ENCODE peak calls at places on chromosomes 13 and 19, in seven cellular contexts. One of them, this sample, is unnamed.

GRCh38 chr13:43831088-43831487 is 44.3 kb upstream of the ENOX1 start:
- DNase-seq in tibial nerve: no peak
- DNase-seq in lung: no peak
- DNase-seq in AG04449: no peak
- DNase-seq in PC-9: no peak
- DNase-seq in bronchial epithelial cell: no peak
- DNase-seq in fibroblast of lung: peak; percentile 55
- DNase-seq in this sample: peak; percentile 69

GRCh38 chr13:98930014-98930625 is 47.7 kb downstream of the DOCK9 start:
- DNase-seq in tibial nerve: no peak
- DNase-seq in lung: no peak
- DNase-seq in AG04449: no peak
- DNase-seq in PC-9: no peak
- DNase-seq in bronchial epithelial cell: no peak
- DNase-seq in fibroblast of lung: no peak
- DNase-seq in this sample: peak; percentile 64

GRCh38 chr13:112973577-112973951 is 4.5 kb downstream of the MCF2L start:
- DNase-seq in tibial nerve: no peak
- DNase-seq in lung: no peak
- DNase-seq in AG04449: no peak
- DNase-seq in PC-9: no peak
- DNase-seq in bronchial epithelial cell: no peak
- DNase-seq in fibroblast of lung: no peak
- DNase-seq in this sample: no peak

GRCh38 chr13:73310366-73310765 is 251.6 kb downstream of the KLF5 start:
- DNase-seq in tibial nerve: no peak
- DNase-seq in lung: no peak
- DNase-seq in AG04449: no peak
- DNase-seq in PC-9: no peak
- DNase-seq in bronchial epithelial cell: no peak
- DNase-seq in fibroblast of lung: no peak
- DNase-seq in this sample: no peak

GRCh38 chr13:46569471-46569870 is 16.5 kb downstream of the LRCH1 start:
- DNase-seq in tibial nerve: no peak
- DNase-seq in lung: no peak
- DNase-seq in AG04449: no peak
- DNase-seq in PC-9: no peak
- DNase-seq in bronchial epithelial cell: no peak
- DNase-seq in fibroblast of lung: no peak
- DNase-seq in this sample: no peak

GRCh38 chr19:32351807-32352630 is 6.6 kb downstream of the ZNF507 start:
- DNase-seq in tibial nerve: no peak
- DNase-seq in lung: no peak
- DNase-seq in AG04449: no peak
- DNase-seq in PC-9: no peak
- DNase-seq in bronchial epithelial cell: peak; percentile 34
- DNase-seq in fibroblast of lung: peak; percentile 72
- DNase-seq in this sample: no peak

GRCh38 chr19:11737964-11738745 is 591 bp downstream of the ZNF823 start:
- DNase-seq in tibial nerve: peak; percentile 32
- DNase-seq in lung: peak; percentile 70
- DNase-seq in AG04449: no peak
- DNase-seq in PC-9: peak; percentile 63
- DNase-seq in bronchial epithelial cell: no peak
- DNase-seq in fibroblast of lung: peak; percentile 12
- DNase-seq in this sample: no peak

GRCh38 chr13:91817250-91817649 is 418.8 kb downstream of the GPC5 start:
- DNase-seq in tibial nerve: no peak
- DNase-seq in lung: no peak
- DNase-seq in AG04449: no peak
- DNase-seq in PC-9: no peak
- DNase-seq in bronchial epithelial cell: no peak
- DNase-seq in fibroblast of lung: peak; percentile 66
- DNase-seq in this sample: no peak

GRCh38 chr19:3269972-3270667 is 45.7 kb downstream of the CELF5 start:
- DNase-seq in tibial nerve: no peak
- DNase-seq in lung: no peak
- DNase-seq in AG04449: no peak
- DNase-seq in PC-9: no peak
- DNase-seq in bronchial epithelial cell: no peak
- DNase-seq in fibroblast of lung: no peak
- DNase-seq in this sample: no peak

GRCh38 chr13:99528547-99528946 is 27.3 kb downstream of the TM9SF2 start:
- DNase-seq in tibial nerve: no peak
- DNase-seq in lung: no peak
- DNase-seq in AG04449: no peak
- DNase-seq in PC-9: no peak
- DNase-seq in bronchial epithelial cell: no peak
- DNase-seq in fibroblast of lung: peak; percentile 13
- DNase-seq in this sample: no peak

GRCh38 chr13:25840261-25840660 is 211.6 kb downstream of the SHISA2 start:
- DNase-seq in tibial nerve: no peak
- DNase-seq in lung: no peak
- DNase-seq in AG04449: no peak
- DNase-seq in PC-9: no peak
- DNase-seq in bronchial epithelial cell: peak; percentile 25
- DNase-seq in fibroblast of lung: no peak
- DNase-seq in this sample: no peak

GRCh38 chr19:28737021-28737525 is 475.9 kb downstream of the UQCRFS1 start:
- DNase-seq in tibial nerve: no peak
- DNase-seq in lung: no peak
- DNase-seq in AG04449: peak; percentile 3
- DNase-seq in PC-9: no peak
- DNase-seq in bronchial epithelial cell: peak; percentile 1
- DNase-seq in fibroblast of lung: peak; percentile 65
- DNase-seq in this sample: peak; percentile 14

GRCh38 chr19:41872775-41873647 is 4.1 kb upstream of the CD79A start:
- DNase-seq in tibial nerve: no peak
- DNase-seq in lung: peak; percentile 86
- DNase-seq in AG04449: no peak
- DNase-seq in PC-9: peak; percentile 84
- DNase-seq in bronchial epithelial cell: peak; percentile 72
- DNase-seq in fibroblast of lung: peak; percentile 58
- DNase-seq in this sample: no peak

GRCh38 chr13:65063753-65064152 is 2166.4 kb downstream of the PCDH9 start:
- DNase-seq in tibial nerve: no peak
- DNase-seq in lung: no peak
- DNase-seq in AG04449: peak; percentile 31
- DNase-seq in PC-9: no peak
- DNase-seq in bronchial epithelial cell: no peak
- DNase-seq in fibroblast of lung: peak; percentile 87
- DNase-seq in this sample: peak; percentile 66

GRCh38 chr19:5892772-5893275 is 10.8 kb downstream of the NDUFA11 start:
- DNase-seq in tibial nerve: no peak
- DNase-seq in lung: no peak
- DNase-seq in AG04449: no peak
- DNase-seq in PC-9: no peak
- DNase-seq in bronchial epithelial cell: no peak
- DNase-seq in fibroblast of lung: no peak
- DNase-seq in this sample: no peak

GRCh38 chr19:13781547-13781946 is 7.3 kb downstream of the C19orf53 start:
- DNase-seq in tibial nerve: peak; percentile 61
- DNase-seq in lung: peak; percentile 75
- DNase-seq in AG04449: no peak
- DNase-seq in PC-9: peak; percentile 65
- DNase-seq in bronchial epithelial cell: peak; percentile 72
- DNase-seq in fibroblast of lung: peak; percentile 75
- DNase-seq in this sample: peak; percentile 57

GRCh38 chr19:5669212-5669611 is 11.1 kb downstream of the MICOS13 start:
- DNase-seq in tibial nerve: no peak
- DNase-seq in lung: no peak
- DNase-seq in AG04449: no peak
- DNase-seq in PC-9: no peak
- DNase-seq in bronchial epithelial cell: no peak
- DNase-seq in fibroblast of lung: no peak
- DNase-seq in this sample: no peak

GRCh38 chr13:77207943-77208342 is 119.0 kb downstream of the MYCBP2 start:
- DNase-seq in tibial nerve: no peak
- DNase-seq in lung: no peak
- DNase-seq in AG04449: peak; percentile 37
- DNase-seq in PC-9: no peak
- DNase-seq in bronchial epithelial cell: peak; percentile 81
- DNase-seq in fibroblast of lung: peak; percentile 79
- DNase-seq in this sample: peak; percentile 35

GRCh38 chr19:33905473-33905936 is 108.8 kb downstream of the KCTD15 start:
- DNase-seq in tibial nerve: no peak
- DNase-seq in lung: no peak
- DNase-seq in AG04449: no peak
- DNase-seq in PC-9: no peak
- DNase-seq in bronchial epithelial cell: no peak
- DNase-seq in fibroblast of lung: no peak
- DNase-seq in this sample: no peak

GRCh38 chr19:28330831-28331230 is 882.1 kb downstream of the UQCRFS1 start:
- DNase-seq in tibial nerve: no peak
- DNase-seq in lung: no peak
- DNase-seq in AG04449: no peak
- DNase-seq in PC-9: no peak
- DNase-seq in bronchial epithelial cell: no peak
- DNase-seq in fibroblast of lung: no peak
- DNase-seq in this sample: no peak

DNA sequence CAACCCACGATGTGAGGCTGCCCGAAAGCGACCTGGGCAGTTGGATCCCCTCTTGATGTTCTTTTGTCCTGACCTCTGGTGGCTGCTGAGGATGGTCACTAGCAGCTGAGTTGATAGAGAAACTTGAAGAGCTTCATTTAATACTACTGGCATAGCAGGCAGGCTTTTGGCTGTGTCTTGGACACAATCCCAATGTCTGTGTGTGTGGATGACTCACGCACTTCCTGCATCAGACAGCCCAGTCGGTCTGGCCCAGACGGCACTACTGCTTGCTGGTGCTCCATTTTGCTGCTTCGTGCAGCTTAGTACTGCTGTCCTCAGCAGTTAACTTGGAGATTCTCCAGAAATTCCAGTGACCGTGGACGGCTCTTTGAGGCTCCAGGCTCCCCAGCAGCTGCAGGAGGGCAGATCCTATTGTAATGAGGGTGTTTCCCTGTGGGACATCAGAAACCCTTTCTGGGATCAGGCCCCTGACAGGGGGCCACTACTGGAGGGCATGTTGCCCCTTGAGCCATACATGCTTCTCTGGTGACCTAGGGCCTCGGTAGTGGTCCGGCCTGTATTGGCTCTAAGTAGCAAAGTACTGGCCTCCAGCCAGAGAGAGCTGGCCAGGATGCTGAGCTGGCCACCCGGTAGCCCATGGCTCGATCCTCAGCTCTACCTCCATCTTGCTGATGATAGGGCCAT is 4.5 kb downstream of the FPR3 start:
- DNase-seq in tibial nerve: peak; percentile 37
- DNase-seq in lung: peak; percentile 72
- DNase-seq in AG04449: peak; percentile 87
- DNase-seq in PC-9: peak; percentile 49
- DNase-seq in bronchial epithelial cell: peak; percentile 76
- DNase-seq in fibroblast of lung: peak; percentile 97
- DNase-seq in this sample: peak; percentile 93
- H3K4me3 ChIP-seq in tibial nerve: no peak overlapping the region
- H3K4me3 ChIP-seq in lung: no peak overlapping the region
- H3K4me3 ChIP-seq in AG04449: no peak overlapping the region
- H3K4me3 ChIP-seq in PC-9: no peak overlapping the region
- H3K4me3 ChIP-seq in bronchial epithelial cell: no peak overlapping the region
- H3K4me3 ChIP-seq in fibroblast of lung: no peak overlapping the region
- H3K4me3 ChIP-seq in this sample: no peak overlapping the region

DNA sequence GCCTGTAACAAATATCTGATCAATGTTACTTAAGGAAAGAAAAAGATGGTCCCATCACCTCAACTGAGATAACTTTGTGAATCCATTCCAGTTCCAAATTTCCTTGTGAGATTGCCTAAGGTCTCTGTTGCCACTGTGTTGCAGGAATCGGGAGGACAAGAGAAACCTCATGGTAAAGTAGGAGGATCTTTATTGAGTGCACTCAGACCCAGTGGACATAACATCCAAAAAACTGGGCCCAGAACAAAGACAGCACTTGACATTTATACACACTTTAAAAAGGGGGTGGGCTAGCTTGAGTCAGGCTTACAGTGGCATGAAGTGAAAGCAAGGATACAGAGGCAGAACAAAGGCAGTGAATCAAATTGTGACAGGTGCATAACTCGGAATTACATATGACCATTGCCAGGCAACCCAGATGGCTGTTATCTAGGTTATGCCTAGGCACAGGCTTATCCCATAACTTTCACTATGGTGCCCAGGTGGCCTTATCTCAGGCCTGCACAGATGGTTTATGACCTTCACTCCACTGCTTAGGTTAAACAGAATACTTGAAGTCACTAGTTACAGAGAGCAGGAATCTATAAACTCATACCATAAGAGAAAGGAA is 459.4 kb upstream of the PCDH20 start:
- DNase-seq in tibial nerve: no peak
- DNase-seq in lung: no peak
- DNase-seq in AG04449: no peak
- DNase-seq in PC-9: no peak
- DNase-seq in bronchial epithelial cell: no peak
- DNase-seq in fibroblast of lung: no peak
- DNase-seq in this sample: no peak
- H3K4me3 ChIP-seq in tibial nerve: no peak overlapping the region
- H3K4me3 ChIP-seq in lung: no peak overlapping the region
- H3K4me3 ChIP-seq in AG04449: no peak overlapping the region
- H3K4me3 ChIP-seq in PC-9: no peak overlapping the region
- H3K4me3 ChIP-seq in bronchial epithelial cell: no peak overlapping the region
- H3K4me3 ChIP-seq in fibroblast of lung: no peak overlapping the region
- H3K4me3 ChIP-seq in this sample: no peak overlapping the region

GRCh38 chr13:31322702-31323101 is 122.9 kb downstream of the B3GLCT start:
- DNase-seq in tibial nerve: no peak
- DNase-seq in lung: no peak
- DNase-seq in AG04449: no peak
- DNase-seq in PC-9: no peak
- DNase-seq in bronchial epithelial cell: peak; percentile 18
- DNase-seq in fibroblast of lung: no peak
- DNase-seq in this sample: no peak
- H3K4me3 ChIP-seq in tibial nerve: no peak overlapping the region
- H3K4me3 ChIP-seq in lung: no peak overlapping the region
- H3K4me3 ChIP-seq in AG04449: no peak overlapping the region
- H3K4me3 ChIP-seq in PC-9: no peak overlapping the region
- H3K4me3 ChIP-seq in bronchial epithelial cell: no peak overlapping the region
- H3K4me3 ChIP-seq in fibroblast of lung: no peak overlapping the region
- H3K4me3 ChIP-seq in this sample: no peak overlapping the region

GRCh38 chr13:23505007-23505406 is 65.2 kb upstream of the TNFRSF19 start:
- DNase-seq in tibial nerve: no peak
- DNase-seq in lung: no peak
- DNase-seq in AG04449: no peak
- DNase-seq in PC-9: peak; percentile 25
- DNase-seq in bronchial epithelial cell: peak; percentile 47
- DNase-seq in fibroblast of lung: peak; percentile 31
- DNase-seq in this sample: no peak

GRCh38 chr13:23504188-23504587 is 66.0 kb upstream of the TNFRSF19 start:
- DNase-seq in tibial nerve: no peak
- DNase-seq in lung: no peak
- DNase-seq in AG04449: no peak
- DNase-seq in PC-9: peak; percentile 11
- DNase-seq in bronchial epithelial cell: no peak
- DNase-seq in fibroblast of lung: no peak
- DNase-seq in this sample: no peak

GRCh38 chr13:23496255-23496654 is 62.8 kb upstream of the SACS start:
- DNase-seq in tibial nerve: no peak
- DNase-seq in lung: no peak
- DNase-seq in AG04449: no peak
- DNase-seq in PC-9: no peak
- DNase-seq in bronchial epithelial cell: no peak
- DNase-seq in fibroblast of lung: no peak
- DNase-seq in this sample: no peak

GRCh38 chr13:23497186-23497585 is 63.7 kb upstream of the SACS start:
- DNase-seq in tibial nerve: no peak
- DNase-seq in lung: no peak
- DNase-seq in AG04449: no peak
- DNase-seq in PC-9: no peak
- DNase-seq in bronchial epithelial cell: no peak
- DNase-seq in fibroblast of lung: no peak
- DNase-seq in this sample: no peak

GRCh38 chr13:23500858-23501257 is 67.4 kb upstream of the SACS start:
- DNase-seq in tibial nerve: no peak
- DNase-seq in lung: no peak
- DNase-seq in AG04449: peak; percentile 93
- DNase-seq in PC-9: no peak
- DNase-seq in bronchial epithelial cell: no peak
- DNase-seq in fibroblast of lung: peak; percentile 89
- DNase-seq in this sample: peak; percentile 86
- H3K4me3 ChIP-seq in tibial nerve: no peak overlapping the region
- H3K4me3 ChIP-seq in lung: no peak overlapping the region
- H3K4me3 ChIP-seq in AG04449: no peak overlapping the region
- H3K4me3 ChIP-seq in PC-9: no peak overlapping the region
- H3K4me3 ChIP-seq in bronchial epithelial cell: no peak overlapping the region
- H3K4me3 ChIP-seq in fibroblast of lung: no peak overlapping the region
- H3K4me3 ChIP-seq in this sample: no peak overlapping the region